ENCODE peak calls at places on chromosome 21, in seven cellular contexts. T is mucosa of gallbladder; L is activated CD8-positive, alpha-beta memory T cell treated with anti-CD3 and anti-CD28 coated beads, Interleukin-2, amount 10 ng/mL, durations not matched to agents 7 days and 5 days; X is amygdala; E is GOT3; F is HCEC 1CT; U is psoas muscle. Y is an unnamed sample.

GRCh38 chr21:26834181-26834945 is 10.8 kb downstream of the ADAMTS1 start:
- DNase-seq in L (no peak), X (no peak), F (peak), U (no peak), E (no peak), T (no peak), Y (no peak)

GRCh38 chr21:16644690-16645089 is 868.2 kb upstream of the CXADR start:
- DNase-seq in L (no peak), X (no peak), U (no peak), E (no peak), F (peak), T (no peak), Y (no peak)

GRCh38 chr21:35840197-35840799 is 220.0 kb downstream of the SETD4 start:
- DNase-seq in F (peak), T (peak), L (peak), X (no peak), U (peak), E (no peak), Y (peak)

GRCh38 chr21:35987475-35987874 is 72.9 kb downstream of the SETD4 start:
- DNase-seq in L (no peak), F (no peak), U (no peak), E (no peak), T (no peak), X (no peak), Y (no peak)

GRCh38 chr21:21183092-21183491 is 184.9 kb downstream of the NCAM2 start:
- DNase-seq in E (no peak), X (no peak), U (no peak), T (no peak), L (no peak), F (no peak), Y (no peak)

GRCh38 chr21:36694041-36694515 is 4.8 kb upstream of the SIM2 start:
- DNase-seq in F (no peak), L (no peak), T (no peak), U (no peak), X (no peak), E (no peak), Y (no peak)

GRCh38 chr21:44932366-44933181 is 7.3 kb upstream of the SLX9 start:
- DNase-seq in F (no peak), X (no peak), T (no peak), E (no peak), L (peak), U (peak), Y (no peak)

GRCh38 chr21:41630249-41630648 is 122.3 kb upstream of the TMPRSS2 start:
- DNase-seq in E (peak), U (peak), L (no peak), X (no peak), T (no peak), F (peak), Y (no peak)

GRCh38 chr21:46243325-46243724 is 14.8 kb upstream of the LSS start:
- DNase-seq in L (no peak), U (no peak), T (no peak), X (no peak), F (no peak), E (no peak), Y (no peak)

GRCh38 chr21:17003763-17004373 is 509.0 kb upstream of the CXADR start:
- DNase-seq in L (no peak), T (no peak), X (no peak), E (no peak), U (no peak), F (peak), Y (no peak)

GRCh38 chr21:37257526-37257966 is 9.6 kb downstream of the VPS26C start:
- DNase-seq in X (peak), U (peak), E (no peak), F (no peak), L (peak), T (no peak), Y (peak)

GRCh38 chr21:27681841-27682240 is 715.0 kb upstream of the ADAMTS5 start:
- DNase-seq in F (peak), E (no peak), X (no peak), T (no peak), U (no peak), L (no peak), Y (no peak)

GRCh38 chr21:31941694-31942093 is 68.9 kb downstream of the HUNK start:
- DNase-seq in X (no peak), F (no peak), T (no peak), U (no peak), L (no peak), E (no peak), Y (no peak)

GRCh38 chr21:21163904-21164303 is 165.7 kb downstream of the NCAM2 start:
- DNase-seq in F (peak), E (no peak), U (no peak), X (no peak), L (peak), T (peak), Y (no peak)

GRCh38 chr21:39688010-39688409 is 57.0 kb upstream of the IGSF5 start:
- DNase-seq in L (no peak), T (no peak), X (no peak), F (no peak), U (no peak), E (no peak), Y (no peak)

GRCh38 chr21:33543505-33544129 is 779 bp downstream of the SON start:
- DNase-seq in E (no peak), L (peak), U (peak), T (peak), F (peak), X (no peak), Y (no peak)

GRCh38 chr21:43911015-43911934 is 46.3 kb downstream of the AGPAT3 start:
- DNase-seq in X (no peak), L (no peak), F (no peak), U (no peak), T (no peak), E (no peak), Y (no peak)

GRCh38 chr21:39840373-39841097 is 26.7 kb upstream of the PCP4 start:
- DNase-seq in L (no peak), F (no peak), X (no peak), U (no peak), E (no peak), T (no peak), Y (no peak)

GRCh38 chr21:43619344-43619743 is 39.9 kb downstream of the HSF2BP start:
- DNase-seq in E (no peak), T (no peak), L (no peak), X (no peak), F (no peak), U (no peak), Y (no peak)

GRCh38 chr21:34362136-34362444 is 1.7 kb upstream of the KCNE2 start:
- DNase-seq in L (no peak), X (no peak), T (no peak), E (no peak), U (no peak), F (no peak), Y (no peak)

GRCh38 chr21:38377165-38378093 is 120.6 kb downstream of the KCNJ15 start:
- DNase-seq in U (no peak), E (no peak), X (no peak), L (no peak), F (no peak), T (no peak), Y (no peak)

GRCh38 chr21:42578034-42578433 is 64.4 kb downstream of the SLC37A1 start:
- DNase-seq in F (no peak), X (no peak), L (no peak), E (no peak), U (no peak), T (no peak), Y (peak)

GRCh38 chr21:45224189-45224938 is 63.3 kb downstream of the POFUT2 start:
- DNase-seq in T (no peak), U (no peak), L (peak), E (no peak), F (no peak), X (no peak), Y (no peak)

GRCh38 chr21:25179116-25179515 is 428.2 kb downstream of the MRPL39 start:
- DNase-seq in U (no peak), E (no peak), F (peak), X (no peak), L (no peak), T (no peak), Y (no peak)

GRCh38 chr21:45456014-45456835 is 51.3 kb downstream of the COL18A1 start:
- DNase-seq in T (no peak), U (peak), F (no peak), X (no peak), E (no peak), L (no peak), Y (no peak)

GRCh38 chr21:15065381-15066230 is 806 bp upstream of the NRIP1 start:
- DNase-seq in U (peak), X (peak), E (peak), F (peak), T (peak), L (peak), Y (peak)

GRCh38 chr21:31397939-31398338 is 53.9 kb upstream of the TIAM1 start:
- DNase-seq in T (no peak), U (no peak), F (no peak), E (no peak), L (peak), X (no peak), Y (no peak)

GRCh38 chr21:46093668-46094400 is 4.1 kb upstream of the COL6A2 start:
- DNase-seq in L (peak), U (no peak), T (peak), E (no peak), F (no peak), X (no peak), Y (no peak)

GRCh38 chr21:26843912-26844257 is 1.3 kb downstream of the ADAMTS1 start:
- DNase-seq in T (no peak), F (peak), X (no peak), U (no peak), L (no peak), E (no peak), Y (no peak)

GRCh38 chr21:29230541-29231275 is 68.0 kb upstream of the BACH1 start:
- DNase-seq in X (no peak), E (no peak), U (no peak), L (no peak), T (no peak), F (no peak), Y (no peak)

GRCh38 chr21:36186506-36187399 is 30.1 kb downstream of the DOP1B start:
- DNase-seq in T (no peak), X (no peak), E (no peak), U (no peak), L (no peak), F (no peak), Y (no peak)

GRCh38 chr21:46194374-46195334 is 10.4 kb upstream of the SPATC1L start:
- DNase-seq in U (no peak), L (peak), T (no peak), X (no peak), E (no peak), F (no peak), Y (no peak)

GRCh38 chr21:45297329-45297728 is 9.6 kb upstream of the POFUT2 start:
- DNase-seq in T (no peak), U (no peak), E (no peak), F (no peak), L (no peak), X (no peak), Y (no peak)

GRCh38 chr21:42187976-42188653 is 30.8 kb upstream of the ABCG1 start:
- DNase-seq in L (peak), U (no peak), T (peak), E (no peak), X (no peak), F (no peak), Y (no peak)

GRCh38 chr21:38095220-38095619 is 161.6 kb upstream of the KCNJ15 start:
- DNase-seq in L (no peak), E (no peak), T (no peak), U (no peak), F (no peak), X (no peak), Y (no peak)

GRCh38 chr21:31520506-31521163 is 138.9 kb upstream of the SOD1 start:
- DNase-seq in L (no peak), X (no peak), F (no peak), T (no peak), U (no peak), E (no peak), Y (no peak)

GRCh38 chr21:18058731-18059398 is 185.8 kb upstream of the CHODL start:
- DNase-seq in E (no peak), L (no peak), T (no peak), X (no peak), U (no peak), F (no peak), Y (no peak)